ENCODE peak calls at places on chromosomes 4 and X, in eight cellular contexts. S is pancreas; F is PC-3; N is neuronal stem cell; V is RWPE2; M is mesendoderm; E is hepatocyte; R is CD8-positive, alpha-beta T cell. U is an unnamed sample. For H3K36me3, the result is how much of the 10 kb centered on the place peaks cover.

GRCh38 chr4:152289963-152290362 is 245.9 kb downstream of the FBXW7 start:
- DNase-seq in S (no peak), F (no peak), N (no peak), V (no peak), M (no peak), E (no peak), R (no peak), U (no peak)

GRCh38 chr4:134465417-134465816 is 263.8 kb upstream of the PABPC4L start:
- DNase-seq in S (no peak), F (no peak), N (no peak), V (no peak), M (peak), E (no peak), R (no peak), U (no peak)

GRCh38 chrX:110284159-110284558 is 33.7 kb downstream of the AMMECR1 start:
- DNase-seq in S (no peak), F (peak), N (no peak), V (no peak), M (peak), E (no peak), R (no peak), U (peak)

GRCh38 chr4:138035781-138036258 is 206.3 kb downstream of the SLC7A11 start:
- DNase-seq in S (no peak), F (peak), N (peak), V (no peak), M (peak), E (peak), R (no peak), U (peak)

GRCh38 chrX:71941771-71942170 is 31.1 kb downstream of the NHSL2 start:
- DNase-seq in S (no peak), F (peak), N (no peak), V (no peak), M (peak), E (peak), R (no peak), U (peak)

GRCh38 chr4:173046818-173047217 is 121.8 kb upstream of the GALNT7 start:
- DNase-seq in S (no peak), F (no peak), N (no peak), V (no peak), M (peak), E (no peak), R (no peak), U (no peak)

GRCh38 chr4:1693131-1693896 is 9.2 kb upstream of the FAM53A start:
- DNase-seq in S (peak), F (peak), N (peak), V (no peak), M (peak), E (peak), R (peak), U (peak)

GRCh38 chr4:174398728-174399127 is 115.0 kb downstream of the CEP44 start:
- DNase-seq in S (no peak), F (peak), N (no peak), V (no peak), M (no peak), E (no peak), R (no peak), U (peak)

GRCh38 chrX:38819163-38819562 is 17.9 kb downstream of the MID1IP1 start:
- DNase-seq in S (no peak), F (no peak), N (no peak), V (no peak), M (no peak), E (no peak), R (no peak), U (no peak)

GRCh38 chr4:132328761-132329160 is 820.3 kb upstream of the PCDH10 start:
- DNase-seq in S (no peak), F (peak), N (no peak), V (no peak), M (no peak), E (no peak), R (no peak), U (no peak)

GRCh38 chrX:13983734-13984133 is 46.0 kb downstream of the GEMIN8 start:
- DNase-seq in S (no peak), F (no peak), N (no peak), V (no peak), M (no peak), E (no peak), R (no peak), U (no peak)

GRCh38 chrX:120365320-120365719 is 3.4 kb downstream of the ATP1B4 start:
- DNase-seq in S (peak), F (peak), N (peak), V (no peak), M (peak), E (peak), R (peak), U (no peak)

GRCh38 chrX:72023071-72023470 is 108.6 kb downstream of the RTL5 start:
- DNase-seq in S (peak), F (no peak), N (no peak), V (no peak), M (no peak), E (no peak), R (no peak), U (no peak)

GRCh38 chrX:131271274-131271673 is 17.8 kb downstream of the IGSF1 start:
- DNase-seq in S (no peak), F (no peak), N (no peak), V (no peak), M (peak), E (no peak), R (no peak), U (no peak)

GRCh38 chr4:3304831-3305609 is 12.2 kb downstream of the RGS12 start:
- DNase-seq in S (peak), F (no peak), N (no peak), V (no peak), M (no peak), E (peak), R (no peak), U (no peak)

GRCh38 chr4:108324450-108324849 is 155.7 kb upstream of the LEF1 start:
- DNase-seq in S (no peak), F (no peak), N (no peak), V (no peak), M (no peak), E (no peak), R (no peak), U (no peak)

GRCh38 chr4:20393486-20394100 is 141.9 kb downstream of the SLIT2 start:
- DNase-seq in S (no peak), F (no peak), N (no peak), V (no peak), M (no peak), E (no peak), R (no peak), U (no peak)

GRCh38 chr4:19693949-19694597 is 557.6 kb upstream of the SLIT2 start:
- DNase-seq in S (no peak), F (no peak), N (no peak), V (no peak), M (peak), E (no peak), R (no peak), U (no peak)

GRCh38 chr4:14608630-14609029 is 393.7 kb upstream of the CPEB2 start:
- DNase-seq in S (no peak), F (no peak), N (no peak), V (no peak), M (no peak), E (no peak), R (no peak), U (no peak)

GRCh38 chr4:14607001-14607400 is 395.3 kb upstream of the CPEB2 start:
- DNase-seq in S (no peak), F (peak), N (no peak), V (no peak), M (no peak), E (no peak), R (no peak), U (no peak)

GRCh38 chr4:14607578-14607977 is 394.7 kb upstream of the CPEB2 start:
- DNase-seq in S (no peak), F (peak), N (no peak), V (no peak), M (no peak), E (no peak), R (no peak), U (no peak)
- H3K27ac ChIP-seq in S (no peak), F (peak), N (no peak), V (no peak), M (no peak), E (peak), R (no peak), U (no peak)

GRCh38 chr4:183303278-183303677 is 16.8 kb downstream of the CLDN22 start:
- DNase-seq in S (no peak), F (no peak), N (no peak), V (no peak), M (no peak), E (no peak), R (no peak), U (no peak)
- H3K36me3 ChIP-seq in S (under half), F (under half), N (under half), V (under half), M (under half), E (under half), R (under half), U (under half)

GRCh38 chrX:1546601-1547275 is 9.8 kb upstream of the P2RY8 start:
- DNase-seq in S (no peak), F (no peak), N (no peak), V (peak), M (no peak), E (no peak), R (no peak), U (no peak)
- H3K27ac ChIP-seq in S (no peak), F (no peak), N (no peak), V (no peak), M (no peak), E (no peak), R (no peak), U (no peak)

GRCh38 chr4:150911326-150911725 is 103.8 kb downstream of the LRBA start:
- DNase-seq in S (no peak), F (no peak), N (no peak), V (no peak), M (no peak), E (no peak), R (no peak), U (no peak)
- H3K36me3 ChIP-seq in S (under half), F (under half), N (under half), V (half or more), M (under half), E (under half), R (under half), U (under half)

GRCh38 chr4:86484241-86484640 is 109.9 kb upstream of the PTPN13 start:
- DNase-seq in S (no peak), F (no peak), N (no peak), V (no peak), M (no peak), E (no peak), R (no peak), U (no peak)
- H3K27ac ChIP-seq in S (no peak), F (no peak), N (peak), V (no peak), M (no peak), E (no peak), R (no peak), U (no peak)

DNA sequence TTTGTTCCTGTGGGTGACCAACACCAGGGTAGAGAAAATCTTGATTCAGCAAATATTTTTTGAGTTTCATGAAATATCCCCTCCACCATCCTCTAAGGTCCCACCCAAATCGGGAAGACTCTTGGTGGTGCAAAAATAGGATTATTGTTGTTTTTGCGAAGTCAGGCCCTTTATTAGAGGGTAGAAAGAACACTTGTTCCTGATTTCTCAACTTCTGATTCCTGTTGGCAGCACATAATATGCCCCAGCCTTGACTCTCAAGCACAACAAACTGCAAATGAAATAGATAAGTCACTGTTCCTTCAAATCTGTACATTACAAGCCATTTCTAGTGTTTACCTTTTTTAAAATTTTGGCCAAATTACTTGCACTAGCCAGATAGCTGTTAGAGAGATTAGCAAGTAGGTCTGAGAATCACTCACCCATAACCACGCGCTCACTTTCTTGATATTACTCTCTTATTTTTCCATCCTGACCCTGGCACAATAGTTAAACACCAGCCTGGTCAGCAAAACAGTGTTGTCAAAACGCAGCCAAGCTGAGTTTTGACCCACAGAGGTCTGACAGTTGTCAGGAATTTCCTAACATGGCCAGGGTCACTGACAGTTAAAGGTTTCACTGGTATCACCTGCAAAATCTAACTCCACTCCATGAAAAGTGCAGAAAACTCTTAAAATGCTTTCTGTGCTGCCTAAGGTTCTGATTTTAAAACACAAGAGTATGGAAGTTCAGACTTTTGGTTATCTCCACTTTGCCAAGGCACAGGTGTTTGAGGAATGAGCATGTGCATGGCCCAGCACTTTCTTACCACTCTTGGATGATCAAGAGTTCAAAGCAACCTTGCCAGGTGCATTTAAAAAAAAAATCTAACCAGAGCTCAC is 69.8 kb downstream of the RBM47 start:
- DNase-seq in S (no peak), F (no peak), N (no peak), V (no peak), M (no peak), E (no peak), R (no peak), U (no peak)
- H3K36me3 ChIP-seq in S (under half), F (under half), N (under half), V (under half), M (under half), E (under half), R (under half), U (under half)

GRCh38 chr4:40363945-40364344 is 28.8 kb downstream of the CHRNA9 start:
- DNase-seq in S (no peak), F (no peak), N (no peak), V (no peak), M (no peak), E (no peak), R (no peak), U (no peak)

GRCh38 chr4:40367451-40367850 is 32.3 kb downstream of the CHRNA9 start:
- DNase-seq in S (no peak), F (no peak), N (no peak), V (no peak), M (no peak), E (peak), R (no peak), U (no peak)

GRCh38 chr4:40361338-40361737 is 26.2 kb downstream of the CHRNA9 start:
- DNase-seq in S (no peak), F (no peak), N (no peak), V (no peak), M (no peak), E (no peak), R (no peak), U (no peak)

GRCh38 chr4:40357738-40358137 is 22.6 kb downstream of the CHRNA9 start:
- DNase-seq in S (no peak), F (peak), N (no peak), V (no peak), M (no peak), E (no peak), R (no peak), U (no peak)

DNA sequence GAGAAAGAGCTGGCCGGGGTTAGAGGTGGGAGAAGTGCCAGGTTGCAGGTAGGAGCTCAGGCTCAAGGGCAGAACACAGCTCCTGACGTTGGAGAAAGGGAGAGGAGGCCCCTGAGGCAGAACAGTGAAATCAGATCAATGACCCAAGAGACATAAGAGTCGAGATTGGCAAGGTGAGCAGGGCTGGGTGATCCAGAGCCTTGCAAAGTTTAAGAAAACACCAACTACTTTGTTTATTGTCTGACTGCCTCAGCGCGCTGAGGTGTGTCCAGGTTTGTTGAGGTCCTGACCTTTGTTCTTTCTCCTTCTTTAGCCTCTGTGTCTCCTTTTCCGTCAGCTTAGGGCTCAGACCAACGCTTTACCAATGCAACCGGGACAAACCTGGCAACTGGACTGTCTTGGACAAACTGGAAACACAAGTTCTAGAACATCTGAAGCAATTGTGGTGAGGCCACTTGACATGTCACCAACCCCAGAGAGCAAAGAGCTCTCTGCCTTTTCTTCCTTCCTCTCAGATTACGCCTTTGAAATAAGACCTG is 28.3 kb downstream of the CHRNA9 start:
- DNase-seq in S (peak), F (peak), N (no peak), V (no peak), M (no peak), E (peak), R (no peak), U (no peak)
- H3K27ac ChIP-seq in S (peak), F (peak), N (no peak), V (no peak), M (no peak), E (peak), R (no peak), U (no peak)

U was measured in brain microvascular endothelial cell.